ENCODE peak calls at places on chromosome 17, in five cellular contexts. G is small intestine; H is dorsolateral prefrontal cortex; E is thoracic aorta; I is effector memory CD4-positive, alpha-beta T cell. S is an unnamed sample.

GRCh38 chr17:35748323-35748960 is 4.6 kb downstream of the GAS2L2 start:
- DNase-seq in G (peak; percentile 20), H (no peak), E (no peak), I (no peak), S (no peak)

GRCh38 chr17:66655861-66656260 is 179.1 kb upstream of the CACNG5 start:
- DNase-seq in G (no peak), H (no peak), E (no peak), I (no peak), S (no peak)

GRCh38 chr17:15273141-15273793 is 8.1 kb upstream of the PMP22 start:
- DNase-seq in G (no peak), H (no peak), E (no peak), I (no peak), S (peak; percentile 34)

GRCh38 chr17:33292981-33293867 is at the start of gene ASIC2:
- DNase-seq in G (peak; percentile 59), H (peak; percentile 69), E (no peak), I (no peak), S (no peak)

GRCh38 chr17:15185625-15185991 is 79.5 kb downstream of the PMP22 start:
- DNase-seq in G (no peak), H (no peak), E (no peak), I (no peak), S (peak; percentile 78)

GRCh38 chr17:37698132-37698615 is 46.7 kb downstream of the HNF1B start:
- DNase-seq in G (no peak), H (no peak), E (no peak), I (no peak), S (no peak)

GRCh38 chr17:30958187-30958586 is 12.7 kb upstream of the RNF135 start:
- DNase-seq in G (no peak), H (peak; percentile 12), E (no peak), I (no peak), S (no peak)

GRCh38 chr17:9139695-9140094 is 118.4 kb downstream of the NTN1 start:
- DNase-seq in G (no peak), H (no peak), E (no peak), I (no peak), S (no peak)

GRCh38 chr17:82863941-82864720 is 24.3 kb upstream of the ZNF750 start:
- DNase-seq in G (peak; percentile 59), H (peak; percentile 67), E (no peak), I (peak; percentile 82), S (peak; percentile 61)

GRCh38 chr17:76080207-76080933 is 1.4 kb downstream of the ZACN start:
- DNase-seq in G (no peak), H (peak; percentile 32), E (no peak), I (no peak), S (no peak)

GRCh38 chr17:72632026-72632684 is 460.3 kb downstream of the SLC39A11 start:
- DNase-seq in G (peak; percentile 99), H (no peak), E (no peak), I (no peak), S (no peak)

GRCh38 chr17:37179893-37180292 is 195.9 kb upstream of the C17orf78 start:
- DNase-seq in G (no peak), H (no peak), E (no peak), I (no peak), S (no peak)

GRCh38 chr17:4331614-4332013 is 34.9 kb downstream of the UBE2G1 start:
- DNase-seq in G (no peak), H (no peak), E (no peak), I (no peak), S (no peak)

GRCh38 chr17:16584273-16584995 is 15.4 kb upstream of the ZNF287 start:
- DNase-seq in G (peak; percentile 87), H (peak; percentile 95), E (peak; percentile 64), I (peak; percentile 80), S (peak; percentile 77)

GRCh38 chr17:4858068-4858879 is 25.1 kb downstream of the MINK1 start:
- DNase-seq in G (peak; percentile 66), H (peak; percentile 73), E (no peak), I (no peak), S (no peak)

DNA sequence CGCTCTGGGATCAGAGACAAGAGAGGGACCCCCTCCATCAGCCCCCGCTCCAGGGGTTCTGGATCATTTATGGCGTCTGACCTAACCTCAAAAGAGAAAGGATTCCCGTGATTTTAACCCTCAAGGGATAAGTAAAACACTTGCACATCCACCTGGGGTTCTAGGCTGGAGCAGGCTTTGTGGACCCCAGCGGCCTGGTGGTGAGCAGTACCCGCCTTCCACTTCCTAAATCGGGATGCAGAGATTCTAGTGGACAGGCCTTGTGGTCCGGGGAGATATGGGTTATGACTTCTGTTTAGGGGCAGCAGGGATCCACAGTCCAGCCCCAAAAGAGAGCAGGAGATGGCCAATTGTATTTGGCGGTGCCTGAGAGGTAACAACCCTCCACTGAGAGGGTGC is 684 bp upstream of the PITPNM3 start:
- DNase-seq in G (no peak), H (no peak), E (no peak), I (no peak), S (no peak)
- H3K4me3 ChIP-seq in G (no peak overlapping the region), H (peak overlapping the region; percentile 76), E (peak overlapping the region; percentile 65), I (peak overlapping the region; percentile 4), S (no peak overlapping the region)

GRCh38 chr17:28740406-28741357 is 3.1 kb upstream of the TRAF4 start:
- DNase-seq in G (no peak), H (no peak), E (no peak), I (no peak), S (no peak)
- H3K27ac ChIP-seq in G (no peak overlapping the region), H (no peak overlapping the region), E (no peak overlapping the region), I (no peak overlapping the region), S (no peak overlapping the region)

GRCh38 chr17:74524751-74525725 is 6.2 kb downstream of the CD300LB start:
- DNase-seq in G (no peak), H (no peak), E (no peak), I (no peak), S (no peak)

GRCh38 chr17:74527081-74527480 is 4.2 kb downstream of the CD300LB start:
- DNase-seq in G (no peak), H (no peak), E (no peak), I (no peak), S (no peak)

GRCh38 chr17:74526681-74527080 is 4.6 kb downstream of the CD300LB start:
- DNase-seq in G (no peak), H (no peak), E (no peak), I (no peak), S (no peak)

GRCh38 chr17:74527756-74528155 is 3.5 kb downstream of the CD300LB start:
- DNase-seq in G (no peak), H (no peak), E (no peak), I (no peak), S (no peak)

DNA sequence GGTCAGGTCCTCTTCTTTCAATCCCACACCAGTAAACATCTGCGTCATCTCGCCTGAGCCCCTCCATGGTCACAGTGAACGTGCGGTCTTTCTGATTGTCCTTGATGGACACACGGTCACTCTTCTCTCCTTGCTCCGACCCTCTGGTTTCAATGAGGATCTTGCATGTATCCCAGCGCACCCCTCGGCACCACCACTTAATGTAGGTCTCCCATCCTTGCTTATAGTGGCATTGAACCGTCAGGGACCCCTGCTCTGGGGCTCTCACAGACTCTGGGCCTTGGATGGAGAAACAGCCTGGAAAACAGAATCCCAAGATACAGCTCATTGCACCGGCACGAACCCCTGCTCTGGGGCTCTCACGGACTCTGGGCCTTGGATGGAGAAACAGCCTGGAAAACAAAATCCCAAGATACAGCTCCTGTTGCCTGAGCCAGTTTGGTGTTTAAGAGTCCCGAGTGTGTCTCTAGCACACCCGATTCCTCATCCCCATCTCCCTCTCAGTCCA is 5.4 kb downstream of the CD300LB start:
- DNase-seq in G (no peak), H (no peak), E (no peak), I (no peak), S (no peak)
- H3K27me3 ChIP-seq in G (no peaks in the 10 kb centered on the region), H (peaks cover 2% of the 10 kb centered on the region), E (no peaks in the 10 kb centered on the region), I (peaks cover 3% of the 10 kb centered on the region), S (no peaks in the 10 kb centered on the region)

DNA sequence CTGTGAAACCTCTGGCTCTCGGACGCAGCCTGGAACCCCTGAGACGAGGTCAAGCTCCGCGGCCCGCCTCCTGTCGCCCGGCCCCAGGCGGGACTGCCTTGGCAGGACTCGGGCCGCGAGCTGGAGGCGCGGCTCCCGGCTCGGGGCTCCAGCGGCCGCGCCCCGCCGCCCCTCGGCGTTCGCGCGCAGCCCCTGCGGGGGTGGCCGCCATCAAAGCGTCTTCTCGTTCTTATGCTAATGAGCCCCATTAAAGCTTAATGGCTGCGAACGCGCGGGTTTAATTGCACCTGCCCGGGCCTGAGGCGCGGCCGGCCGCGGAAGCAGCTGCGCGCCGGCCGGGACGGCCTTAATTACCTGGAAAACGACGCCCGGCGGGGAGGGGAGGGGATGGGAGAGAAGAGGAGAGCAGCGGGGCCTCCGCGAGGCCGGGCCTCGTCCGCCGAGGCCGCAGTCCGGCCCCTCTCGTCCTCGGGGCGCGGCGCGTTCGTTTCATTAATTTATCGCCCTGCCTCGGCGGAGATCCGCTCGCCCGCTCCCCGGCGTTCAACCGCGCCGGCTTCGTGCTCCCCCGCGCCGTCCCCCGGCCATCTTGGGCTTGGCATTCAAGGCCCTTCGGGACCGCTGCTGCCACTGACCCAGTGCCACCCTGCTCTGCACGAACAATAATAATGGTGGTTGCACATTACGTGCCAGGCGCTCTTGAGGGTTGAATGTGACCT is 19.2 kb downstream of the RAI1 start:
- DNase-seq in G (peak; percentile 38), H (no peak), E (no peak), I (no peak), S (no peak)
- H3K4me3 ChIP-seq in G (no peak overlapping the region), H (peak overlapping the region; percentile 63), E (peak overlapping the region; percentile 67), I (no peak overlapping the region), S (peak overlapping the region; percentile 65)

DNA sequence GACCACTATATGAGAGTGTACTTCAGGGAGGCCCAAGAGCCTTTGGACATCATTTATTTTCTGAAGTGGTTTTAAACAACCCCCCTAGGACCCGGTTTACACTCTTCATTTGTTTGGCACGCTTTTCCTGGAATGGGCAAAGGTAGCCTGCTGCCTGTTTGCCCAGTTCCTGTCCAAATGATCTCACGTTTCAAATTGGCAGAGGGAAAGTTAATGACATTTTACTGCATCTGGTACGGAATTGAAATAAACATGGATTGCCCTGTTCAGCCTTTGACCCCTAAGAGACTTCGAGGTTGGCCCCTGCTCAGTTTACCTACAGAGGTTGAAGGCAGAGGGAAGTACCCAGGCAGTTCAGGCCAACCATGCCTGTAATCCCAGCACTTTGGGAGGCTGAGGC is 5.8 kb upstream of the RPRML start:
- DNase-seq in G (peak; percentile 84), H (no peak), E (no peak), I (no peak), S (no peak)
- H3K27ac ChIP-seq in G (peak overlapping the region; percentile 17), H (no peak overlapping the region), E (peak overlapping the region; percentile 63), I (no peak overlapping the region), S (peak overlapping the region; percentile 77)

DNA sequence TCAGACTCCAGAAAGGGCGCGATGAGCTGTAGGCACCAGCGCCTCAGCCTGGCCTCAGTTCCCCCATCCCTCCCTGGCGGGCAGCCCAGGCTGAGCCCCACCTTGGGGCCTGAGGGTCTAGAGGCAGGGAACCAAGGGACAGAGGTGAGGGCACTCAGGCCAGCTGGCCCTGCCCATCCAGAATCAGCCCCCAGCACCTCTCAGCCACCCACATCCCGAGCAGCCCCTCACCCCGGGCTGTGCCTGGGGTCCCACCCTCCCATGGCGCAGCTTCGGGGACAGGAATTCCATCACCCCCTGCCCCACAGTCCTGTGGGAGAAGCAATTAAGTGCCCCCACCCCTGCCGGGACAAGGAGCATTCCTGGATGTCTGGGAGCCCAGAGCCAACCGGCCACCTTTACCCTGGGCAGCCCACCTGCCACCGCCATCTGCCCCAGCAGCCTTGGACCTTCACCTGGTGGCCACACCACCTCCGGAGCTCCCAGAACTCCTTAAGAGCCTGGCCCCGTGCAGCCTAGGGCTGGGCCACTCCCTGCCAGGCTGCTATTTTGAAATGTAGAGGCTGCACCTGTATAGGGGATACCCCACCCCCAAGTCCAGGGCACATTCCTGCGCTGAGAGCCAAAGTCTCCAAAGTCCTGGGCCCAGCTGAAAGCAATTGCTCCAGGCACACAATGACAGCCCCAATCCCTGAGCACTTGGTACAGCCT is 33.7 kb upstream of the PVALEF start:
- DNase-seq in G (peak; percentile 98), H (no peak), E (no peak), I (no peak), S (no peak)
- H3K27me3 ChIP-seq in G (no peaks in the 10 kb centered on the region), H (no peaks in the 10 kb centered on the region), E (no peaks in the 10 kb centered on the region), I (no peaks in the 10 kb centered on the region), S (no peaks in the 10 kb centered on the region)

GRCh38 chr17:78357177-78357586 is 2.7 kb downstream of the SOCS3 start:
- DNase-seq in G (no peak), H (no peak), E (no peak), I (no peak), S (peak; percentile 56)
- H3K4me3 ChIP-seq in G (no peak overlapping the region), H (peak overlapping the region; percentile 74), E (peak overlapping the region; percentile 97), I (peak overlapping the region; percentile 99), S (peak overlapping the region; percentile 60)